ENCODE peak calls at places on chromosomes 6 and 20, in six cellular contexts. P, U, L, W, Q and S are unnamed samples. For H4K20me1, the result is how much of the 10 kb centered on the place peaks cover.

GRCh38 chr6:41546475-41546865 is 289 bp downstream of the FOXP4 start:
- DNase-seq in P (no peak), Q (peak), U (no peak), L (no peak), W (peak), S (peak)

GRCh38 chr6:103750603-103751002 is 1109.1 kb downstream of the HACE1 start:
- DNase-seq in L (no peak), P (peak), U (no peak), W (peak), Q (no peak), S (no peak)

GRCh38 chr6:115896538-115897129 is 164.1 kb downstream of the FRK start:
- DNase-seq in P (peak), W (peak), U (no peak), L (peak), Q (peak), S (peak)

GRCh38 chr6:31970604-31971271 is 1.2 kb downstream of the DXO start:
- DNase-seq in P (no peak), Q (no peak), L (no peak), W (no peak), U (no peak), S (no peak)

GRCh38 chr6:111721677-111722219 is 116.1 kb upstream of the TRAF3IP2 start:
- DNase-seq in Q (no peak), W (peak), P (peak), L (peak), U (no peak), S (peak)

GRCh38 chr6:126118934-126119333 is 132.6 kb downstream of the TRMT11 start:
- DNase-seq in W (no peak), P (no peak), Q (peak), L (peak), U (no peak), S (no peak)

GRCh38 chr6:170344631-170345576 is 38.3 kb downstream of the FAM120B start:
- DNase-seq in U (peak), P (no peak), L (peak), W (no peak), Q (peak), S (no peak)

GRCh38 chr20:23178806-23179205 is 92.7 kb upstream of the CD93 start:
- DNase-seq in P (no peak), U (no peak), Q (no peak), L (no peak), W (no peak), S (no peak)

GRCh38 chr20:34798328-34798727 is 27.1 kb downstream of the NCOA6 start:
- DNase-seq in Q (no peak), W (no peak), L (no peak), P (no peak), U (no peak), S (no peak)

GRCh38 chr20:5612476-5613291 is 137.5 kb upstream of the SHLD1 start:
- DNase-seq in W (no peak), Q (peak), L (peak), U (no peak), P (no peak), S (no peak)

GRCh38 chr6:161383951-161384350 is 110.1 kb upstream of the AGPAT4 start:
- DNase-seq in P (no peak), Q (no peak), U (no peak), W (no peak), L (no peak), S (no peak)

GRCh38 chr6:54897462-54898189 is 51.1 kb downstream of the FAM83B start:
- DNase-seq in Q (peak), W (no peak), U (no peak), L (peak), P (no peak), S (no peak)

GRCh38 chr6:35718911-35719381 is 17.9 kb upstream of the ARMC12 start:
- DNase-seq in Q (no peak), P (no peak), L (no peak), U (no peak), W (no peak), S (peak)

GRCh38 chr6:25041676-25042598 is 106.2 kb upstream of the RIPOR2 start:
- DNase-seq in P (no peak), Q (no peak), L (no peak), W (peak), U (no peak), S (peak)

GRCh38 chr6:102749210-102749971 is 1355.9 kb downstream of the GRIK2 start:
- DNase-seq in Q (no peak), L (no peak), U (no peak), P (no peak), W (no peak), S (no peak)

GRCh38 chr6:67544851-67545452 is 1090.1 kb upstream of the ADGRB3 start:
- DNase-seq in L (no peak), Q (no peak), U (no peak), P (no peak), W (peak), S (peak)

GRCh38 chr20:35461620-35462019 is 6.2 kb downstream of the CEP250 start:
- DNase-seq in U (no peak), Q (peak), W (no peak), L (peak), P (no peak), S (no peak)

GRCh38 chr6:36756761-36757160 is 59.1 kb downstream of the RAB44 start:
- DNase-seq in Q (no peak), U (no peak), W (no peak), L (no peak), P (no peak), S (peak)

GRCh38 chr6:104226798-104227444 is 632.8 kb downstream of the HACE1 start:
- DNase-seq in P (no peak), W (no peak), U (no peak), Q (no peak), L (no peak), S (no peak)

GRCh38 chr6:163355471-163355991 is 59.0 kb upstream of the QKI start:
- DNase-seq in L (peak), P (no peak), Q (peak), U (peak), W (no peak), S (no peak)

GRCh38 chr20:62042025-62042820 is 23.5 kb downstream of the TAF4 start:
- DNase-seq in L (no peak), P (no peak), Q (no peak), U (no peak), W (no peak), S (peak)

GRCh38 chr20:62043131-62043914 is 22.4 kb downstream of the TAF4 start:
- DNase-seq in U (peak), P (no peak), Q (no peak), W (no peak), L (peak), S (no peak)

GRCh38 chr20:62040933-62041332 is 24.7 kb downstream of the TAF4 start:
- DNase-seq in L (no peak), U (no peak), Q (no peak), W (no peak), P (no peak), S (no peak)

GRCh38 chr20:62040381-62040922 is 25.2 kb downstream of the TAF4 start:
- DNase-seq in P (no peak), L (no peak), U (no peak), W (no peak), Q (no peak), S (no peak)

GRCh38 chr20:62039738-62040137 is 25.9 kb downstream of the TAF4 start:
- DNase-seq in Q (peak), W (no peak), U (no peak), L (no peak), P (no peak), S (no peak)
- H4K20me1 ChIP-seq in Q (half or more), W (half or more), U (under half), L (half or more), P (half or more), S (under half)

DNA sequence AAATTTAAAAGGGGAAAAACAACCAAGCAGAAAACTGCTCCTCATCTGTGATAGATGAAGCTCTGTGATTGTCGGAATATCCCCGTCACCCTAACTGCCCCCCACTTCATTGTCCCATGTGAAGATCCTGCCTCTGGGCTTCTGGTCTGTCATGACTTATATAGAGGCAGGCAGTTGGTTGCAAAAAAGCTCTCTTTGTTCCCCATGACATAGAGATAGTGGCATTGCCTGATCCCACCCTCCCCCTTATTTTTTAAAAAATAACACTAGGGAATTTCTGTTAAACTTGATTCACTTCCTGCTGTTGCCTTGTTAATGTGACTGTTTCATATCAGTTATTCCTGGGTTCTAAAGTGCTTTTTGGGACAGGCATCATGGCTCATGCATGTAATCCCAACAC is 203.1 kb downstream of the JARID2 start:
- DNase-seq in U (no peak), P (no peak), L (no peak), Q (no peak), W (no peak), S (no peak)
- H4K20me1 ChIP-seq in U (under half), P (half or more), L (half or more), Q (half or more), W (half or more), S (under half)

GRCh38 chr20:41061155-41061554 is 32.5 kb downstream of the TOP1 start:
- DNase-seq in U (no peak), W (no peak), P (no peak), Q (no peak), L (no peak), S (no peak)

GRCh38 chr20:41058674-41059008 is 30.0 kb downstream of the TOP1 start:
- DNase-seq in L (no peak), Q (no peak), W (no peak), P (no peak), U (no peak), S (no peak)

GRCh38 chr20:41055679-41056078 is 27.1 kb downstream of the TOP1 start:
- DNase-seq in Q (no peak), L (peak), W (no peak), U (no peak), P (no peak), S (no peak)

GRCh38 chr20:41058007-41058673 is 29.5 kb downstream of the TOP1 start:
- DNase-seq in U (no peak), Q (peak), P (no peak), W (no peak), L (peak), S (no peak)

GRCh38 chr20:41059236-41059635 is 30.6 kb downstream of the TOP1 start:
- DNase-seq in P (no peak), Q (no peak), W (no peak), L (no peak), U (no peak), S (no peak)
- H4K20me1 ChIP-seq in P (half or more), Q (half or more), W (half or more), L (half or more), U (half or more), S (under half)

GRCh38 chr6:75612921-75613534 is 11.3 kb downstream of the SENP6 start:
- DNase-seq in L (no peak), U (no peak), W (no peak), Q (no peak), P (no peak), S (no peak)
- H4K20me1 ChIP-seq in L (half or more), U (half or more), W (half or more), Q (half or more), P (under half), S (under half)

GRCh38 chr20:49179368-49180277 is 8.5 kb downstream of the STAU1 start:
- DNase-seq in W (no peak), Q (no peak), P (no peak), L (no peak), U (no peak), S (no peak)
- H4K20me1 ChIP-seq in W (half or more), Q (half or more), P (half or more), L (half or more), U (half or more), S (under half)

GRCh38 chr6:38058022-38058421 is 238.5 kb downstream of the ZFAND3 start:
- DNase-seq in P (no peak), Q (peak), W (no peak), L (peak), U (no peak), S (no peak)
- H4K20me1 ChIP-seq in P (under half), Q (half or more), W (under half), L (half or more), U (under half), S (under half)

GRCh38 chr6:156872903-156873302 is 95.7 kb downstream of the ARID1B start:
- DNase-seq in L (no peak), P (no peak), W (no peak), Q (no peak), U (no peak), S (no peak)

GRCh38 chr6:156873654-156874380 is 96.6 kb downstream of the ARID1B start:
- DNase-seq in W (no peak), P (no peak), U (no peak), Q (no peak), L (no peak), S (no peak)

GRCh38 chr6:156869986-156870398 is 92.8 kb downstream of the ARID1B start:
- DNase-seq in Q (no peak), U (no peak), P (peak), W (peak), L (no peak), S (no peak)

GRCh38 chr6:156868385-156868784 is 91.2 kb downstream of the ARID1B start:
- DNase-seq in L (no peak), Q (no peak), U (no peak), P (no peak), W (no peak), S (no peak)

DNA sequence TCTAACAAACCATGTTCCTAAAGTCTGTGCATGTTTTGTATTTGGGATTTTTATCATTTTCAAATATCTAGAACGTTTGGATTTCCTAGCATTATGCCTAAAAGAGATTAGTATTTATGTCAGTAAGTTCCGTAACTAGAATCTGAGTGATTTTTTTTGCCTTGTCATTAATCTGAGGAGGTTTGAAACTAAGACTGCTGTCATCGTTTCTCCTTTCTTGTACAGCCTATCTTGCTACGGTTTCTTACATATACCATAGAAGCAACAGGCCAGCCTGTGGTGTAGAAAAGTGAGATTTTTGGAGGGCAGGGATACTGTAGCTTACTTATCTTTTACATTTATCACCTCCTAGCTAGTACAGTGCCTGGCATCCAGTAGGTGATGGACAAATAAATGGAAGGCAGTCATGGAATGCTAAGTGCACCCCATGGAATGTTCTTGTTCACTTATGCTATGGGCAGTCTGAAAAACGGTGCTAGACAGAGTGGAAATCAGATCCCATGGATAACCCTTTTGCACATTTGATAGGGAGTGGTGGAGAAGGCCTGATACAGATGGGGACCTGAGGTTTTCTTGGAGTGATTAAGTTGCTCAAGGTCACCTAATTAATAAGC is 93.9 kb downstream of the ARID1B start:
- DNase-seq in U (no peak), Q (no peak), L (no peak), W (no peak), P (no peak), S (no peak)
- H4K20me1 ChIP-seq in U (under half), Q (half or more), L (half or more), W (under half), P (half or more), S (under half)